ENCODE peak calls at places on chromosomes 11 and 22, in six cellular contexts. One of them, this sample, is unnamed. For H3K4me1, the result is how much of the 10 kb centered on the place peaks cover.

GRCh38 chr22:43002198-43002577 is 12.8 kb downstream of the PACSIN2 start:
- DNase-seq in HCT116: no peak
- DNase-seq in GM12878: no peak
- DNase-seq in K562: no peak
- DNase-seq in H1: no peak
- DNase-seq in HepG2: no peak
- DNase-seq in this sample: peak

GRCh38 chr11:100687630-100688395 is 725 bp downstream of the ARHGAP42 start:
- DNase-seq in HCT116: peak
- DNase-seq in H1: peak
- DNase-seq in K562: peak
- DNase-seq in HepG2: peak
- DNase-seq in GM12878: no peak
- DNase-seq in this sample: peak

GRCh38 chr11:126268361-126268707 is 361 bp downstream of the SRPRA start:
- DNase-seq in H1: no peak
- DNase-seq in HepG2: no peak
- DNase-seq in K562: no peak
- DNase-seq in GM12878: no peak
- DNase-seq in HCT116: no peak
- DNase-seq in this sample: no peak

GRCh38 chr11:122248130-122248529 is 132.1 kb upstream of the BLID start:
- DNase-seq in K562: no peak
- DNase-seq in H1: no peak
- DNase-seq in HCT116: no peak
- DNase-seq in HepG2: no peak
- DNase-seq in GM12878: no peak
- DNase-seq in this sample: no peak

GRCh38 chr22:30830907-30831306 is 136.2 kb downstream of the OSBP2 start:
- DNase-seq in HCT116: peak
- DNase-seq in HepG2: no peak
- DNase-seq in H1: no peak
- DNase-seq in K562: no peak
- DNase-seq in GM12878: no peak
- DNase-seq in this sample: peak

GRCh38 chr22:37501610-37502341 is 15.6 kb upstream of the MFNG start:
- DNase-seq in H1: no peak
- DNase-seq in HepG2: peak
- DNase-seq in GM12878: no peak
- DNase-seq in HCT116: no peak
- DNase-seq in K562: peak
- DNase-seq in this sample: no peak

GRCh38 chr11:3221408-3222002 is 2.9 kb upstream of the MRGPRG start:
- DNase-seq in HepG2: no peak
- DNase-seq in HCT116: no peak
- DNase-seq in K562: no peak
- DNase-seq in H1: no peak
- DNase-seq in GM12878: no peak
- DNase-seq in this sample: no peak

GRCh38 chr11:96943970-96944369 is 554.2 kb downstream of the JRKL start:
- DNase-seq in HepG2: no peak
- DNase-seq in HCT116: no peak
- DNase-seq in K562: no peak
- DNase-seq in GM12878: no peak
- DNase-seq in H1: no peak
- DNase-seq in this sample: no peak

GRCh38 chr11:108405706-108406105 is 61.6 kb downstream of the C11orf65 start:
- DNase-seq in K562: no peak
- DNase-seq in GM12878: no peak
- DNase-seq in HCT116: no peak
- DNase-seq in H1: no peak
- DNase-seq in HepG2: no peak
- DNase-seq in this sample: no peak

GRCh38 chr22:45597460-45598192 is 74.0 kb upstream of the ATXN10 start:
- DNase-seq in HCT116: no peak
- DNase-seq in GM12878: no peak
- DNase-seq in K562: no peak
- DNase-seq in H1: no peak
- DNase-seq in HepG2: peak
- DNase-seq in this sample: no peak

GRCh38 chr11:131246156-131246555 is 124.3 kb upstream of the NTM start:
- DNase-seq in HCT116: no peak
- DNase-seq in GM12878: no peak
- DNase-seq in K562: no peak
- DNase-seq in H1: no peak
- DNase-seq in HepG2: no peak
- DNase-seq in this sample: no peak

GRCh38 chr11:44263711-44264110 is 46.2 kb downstream of the ALX4 start:
- DNase-seq in H1: no peak
- DNase-seq in HCT116: no peak
- DNase-seq in K562: no peak
- DNase-seq in GM12878: no peak
- DNase-seq in HepG2: no peak
- DNase-seq in this sample: no peak

GRCh38 chr11:134480129-134480652 is 68.1 kb upstream of the B3GAT1 start:
- DNase-seq in K562: no peak
- DNase-seq in HepG2: no peak
- DNase-seq in HCT116: no peak
- DNase-seq in H1: no peak
- DNase-seq in GM12878: no peak
- DNase-seq in this sample: no peak

GRCh38 chr11:12724301-12725046 is 50.3 kb downstream of the TEAD1 start:
- DNase-seq in K562: peak
- DNase-seq in HepG2: peak
- DNase-seq in H1: peak
- DNase-seq in GM12878: no peak
- DNase-seq in HCT116: peak
- DNase-seq in this sample: peak

GRCh38 chr22:44031111-44031963 is 7.2 kb downstream of the PARVB start:
- DNase-seq in H1: no peak
- DNase-seq in HepG2: no peak
- DNase-seq in K562: peak
- DNase-seq in HCT116: no peak
- DNase-seq in GM12878: no peak
- DNase-seq in this sample: no peak

GRCh38 chr11:134950692-134951304 is 538.8 kb upstream of the B3GAT1 start:
- DNase-seq in GM12878: no peak
- DNase-seq in H1: no peak
- DNase-seq in HepG2: no peak
- DNase-seq in HCT116: no peak
- DNase-seq in K562: no peak
- DNase-seq in this sample: no peak

GRCh38 chr11:11034476-11034875 is 176.6 kb upstream of the ZBED5 start:
- DNase-seq in HepG2: no peak
- DNase-seq in K562: no peak
- DNase-seq in GM12878: no peak
- DNase-seq in HCT116: no peak
- DNase-seq in H1: no peak
- DNase-seq in this sample: no peak

GRCh38 chr11:10824888-10825287 is 16.2 kb upstream of the EIF4G2 start:
- DNase-seq in HCT116: no peak
- DNase-seq in HepG2: no peak
- DNase-seq in K562: no peak
- DNase-seq in GM12878: no peak
- DNase-seq in H1: no peak
- DNase-seq in this sample: no peak

GRCh38 chr11:69599502-69599901 is 41.5 kb upstream of the CCND1 start:
- DNase-seq in GM12878: no peak
- DNase-seq in K562: no peak
- DNase-seq in H1: no peak
- DNase-seq in HCT116: no peak
- DNase-seq in HepG2: no peak
- DNase-seq in this sample: no peak

GRCh38 chr11:21144556-21144955 is 475.2 kb downstream of the NELL1 start:
- DNase-seq in K562: no peak
- DNase-seq in HCT116: no peak
- DNase-seq in H1: no peak
- DNase-seq in GM12878: no peak
- DNase-seq in HepG2: no peak
- DNase-seq in this sample: no peak

GRCh38 chr11:829946-830294 is 2.2 kb downstream of the CRACR2B start:
- DNase-seq in HepG2: no peak
- DNase-seq in GM12878: no peak
- DNase-seq in K562: no peak
- DNase-seq in HCT116: no peak
- DNase-seq in H1: no peak
- DNase-seq in this sample: no peak

GRCh38 chr11:15336016-15336415 is 221.3 kb downstream of the INSC start:
- DNase-seq in HepG2: no peak
- DNase-seq in GM12878: no peak
- DNase-seq in K562: no peak
- DNase-seq in HCT116: no peak
- DNase-seq in H1: no peak
- DNase-seq in this sample: peak

GRCh38 chr22:22705328-22706100 is 61.1 kb downstream of the GGTLC2 start:
- DNase-seq in HCT116: no peak
- DNase-seq in H1: no peak
- DNase-seq in HepG2: no peak
- DNase-seq in GM12878: no peak
- DNase-seq in K562: no peak
- DNase-seq in this sample: no peak

GRCh38 chr11:85196955-85197354 is 430.2 kb downstream of the DLG2 start:
- DNase-seq in HepG2: no peak
- DNase-seq in GM12878: no peak
- DNase-seq in H1: no peak
- DNase-seq in K562: no peak
- DNase-seq in HCT116: no peak
- DNase-seq in this sample: no peak

GRCh38 chr11:16337421-16338213 is 18.7 kb downstream of the SOX6 start:
- DNase-seq in H1: no peak
- DNase-seq in HepG2: no peak
- DNase-seq in HCT116: no peak
- DNase-seq in K562: peak
- DNase-seq in GM12878: no peak
- DNase-seq in this sample: no peak

GRCh38 chr11:35344990-35345655 is 74.2 kb downstream of the SLC1A2 start:
- DNase-seq in H1: no peak
- DNase-seq in K562: no peak
- DNase-seq in HCT116: no peak
- DNase-seq in HepG2: no peak
- DNase-seq in GM12878: no peak
- DNase-seq in this sample: no peak

GRCh38 chr22:20204821-20205220 is 54.0 kb upstream of the CCDC188 start:
- DNase-seq in K562: no peak
- DNase-seq in H1: no peak
- DNase-seq in HepG2: no peak
- DNase-seq in GM12878: no peak
- DNase-seq in HCT116: no peak
- DNase-seq in this sample: no peak
- H3K4me1 ChIP-seq in K562: half or more
- H3K4me1 ChIP-seq in H1: under half
- H3K4me1 ChIP-seq in HepG2: under half
- H3K4me1 ChIP-seq in GM12878: under half
- H3K4me1 ChIP-seq in HCT116: half or more
- H3K4me1 ChIP-seq in this sample: under half

GRCh38 chr11:72872012-72872411 is 57.8 kb downstream of the ATG16L2 start:
- DNase-seq in HCT116: no peak
- DNase-seq in H1: no peak
- DNase-seq in GM12878: no peak
- DNase-seq in K562: no peak
- DNase-seq in HepG2: no peak
- DNase-seq in this sample: no peak

GRCh38 chr11:72867970-72868369 is 53.8 kb downstream of the ATG16L2 start:
- DNase-seq in H1: no peak
- DNase-seq in HepG2: no peak
- DNase-seq in K562: no peak
- DNase-seq in GM12878: no peak
- DNase-seq in HCT116: no peak
- DNase-seq in this sample: no peak

GRCh38 chr11:72869845-72870244 is 55.6 kb downstream of the ATG16L2 start:
- DNase-seq in K562: no peak
- DNase-seq in H1: no peak
- DNase-seq in GM12878: no peak
- DNase-seq in HepG2: no peak
- DNase-seq in HCT116: no peak
- DNase-seq in this sample: no peak

GRCh38 chr11:72875736-72876135 is 61.5 kb downstream of the ATG16L2 start:
- DNase-seq in K562: no peak
- DNase-seq in H1: no peak
- DNase-seq in HepG2: no peak
- DNase-seq in GM12878: no peak
- DNase-seq in HCT116: no peak
- DNase-seq in this sample: no peak

DNA sequence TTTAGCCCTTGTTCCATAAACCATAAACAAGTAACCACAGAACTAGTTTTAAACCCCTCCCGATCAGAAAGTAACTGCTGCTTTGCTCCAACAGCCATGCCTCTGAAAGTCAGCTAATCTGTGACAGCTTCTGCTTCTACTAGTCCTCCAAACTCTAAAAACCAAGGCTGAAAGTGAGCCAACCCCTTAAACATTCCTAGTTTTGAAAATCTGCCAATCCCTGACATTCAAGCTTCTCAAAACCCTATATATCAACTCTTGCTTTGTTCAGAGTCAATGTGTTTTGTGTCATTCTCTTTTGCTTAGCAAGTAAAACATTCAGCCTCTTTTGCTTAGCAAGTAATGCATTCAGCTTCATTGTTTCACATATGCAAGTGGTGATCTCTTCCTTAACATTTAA is 56.9 kb downstream of the ATG16L2 start:
- DNase-seq in H1: no peak
- DNase-seq in HepG2: no peak
- DNase-seq in GM12878: no peak
- DNase-seq in K562: no peak
- DNase-seq in HCT116: no peak
- DNase-seq in this sample: no peak
- TF ChIP-seq ZNF274 in H1: no peak
- TF ChIP-seq ZNF274 in HepG2: no peak
- TF ChIP-seq ZNF274 in GM12878: no peak
- TF ChIP-seq ZNF274 in K562: no peak
- TF ChIP-seq ZNF274 in HCT116: no peak
- TF ChIP-seq ZNF274 in this sample: no peak

GRCh38 chr11:118608268-118609214 is 1.1 kb downstream of the PHLDB1 start:
- DNase-seq in HCT116: no peak
- DNase-seq in GM12878: no peak
- DNase-seq in HepG2: no peak
- DNase-seq in H1: no peak
- DNase-seq in K562: peak
- DNase-seq in this sample: no peak
- H3K4me1 ChIP-seq in HCT116: under half
- H3K4me1 ChIP-seq in GM12878: under half
- H3K4me1 ChIP-seq in HepG2: under half
- H3K4me1 ChIP-seq in H1: under half
- H3K4me1 ChIP-seq in K562: half or more
- H3K4me1 ChIP-seq in this sample: under half

DNA sequence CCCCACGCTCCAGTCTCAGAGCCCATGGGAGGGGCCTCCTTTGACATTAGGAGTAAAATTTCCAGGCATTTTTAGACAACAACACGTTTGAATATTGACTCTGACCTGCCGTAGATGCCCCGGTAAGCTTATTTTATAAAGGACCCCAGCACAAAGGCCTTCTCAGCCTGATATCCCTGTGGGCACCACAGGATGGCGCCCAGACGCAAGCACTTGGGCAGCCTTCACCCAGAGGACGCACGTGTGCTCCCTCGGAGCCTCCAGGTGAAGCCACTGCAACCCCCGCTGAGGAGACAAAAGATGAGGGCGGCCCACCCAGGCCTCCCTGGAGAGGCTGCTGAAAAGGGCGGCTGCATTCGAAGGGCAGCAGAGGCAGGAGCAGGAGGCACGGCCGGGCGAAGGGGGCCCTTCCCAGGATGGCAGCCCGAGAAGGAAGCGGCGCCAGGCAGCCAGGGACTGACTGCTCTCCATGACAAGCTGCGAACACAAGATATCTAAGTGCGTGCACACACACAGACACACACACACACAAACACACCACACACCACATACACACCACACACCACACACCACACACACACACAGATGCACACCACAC is 15.2 kb upstream of the TH start:
- DNase-seq in HCT116: peak
- DNase-seq in GM12878: no peak
- DNase-seq in K562: peak
- DNase-seq in H1: no peak
- DNase-seq in HepG2: peak
- DNase-seq in this sample: peak
- TF ChIP-seq ZNF274 in HCT116: no peak
- TF ChIP-seq ZNF274 in GM12878: no peak
- TF ChIP-seq ZNF274 in K562: no peak
- TF ChIP-seq ZNF274 in H1: no peak
- TF ChIP-seq ZNF274 in HepG2: no peak
- TF ChIP-seq ZNF274 in this sample: no peak